ENCODE peak calls at places on chromosomes 13 and 19, in five cellular contexts. Q is spleen, I is cardiac fibroblast, X is PC-3, R is choroid plexus epithelial cell. E is an unnamed sample.
A peak's percentile ranks its signal among the peaks of the same experiment; 100 is the strongest.

GRCh38 chr13:99558570-99559180 is 57.4 kb downstream of the TM9SF2 start:
- DNase-seq in X (no peak), Q (no peak), I (no peak), R (peak; percentile 13), E (no peak)

GRCh38 chr13:104984296-104984818 is 1551.1 kb downstream of the EFNB2 start:
- DNase-seq in I (peak; percentile 57), X (peak; percentile 8), R (peak; percentile 87), Q (no peak), E (peak; percentile 65)

GRCh38 chr13:106796280-106797047 is 228.5 kb upstream of the ARGLU1 start:
- DNase-seq in X (no peak), I (no peak), Q (no peak), R (no peak), E (no peak)

GRCh38 chr13:106466691-106467405 is 68.6 kb downstream of the EFNB2 start:
- DNase-seq in I (no peak), Q (no peak), X (no peak), R (peak; percentile 77), E (no peak)

GRCh38 chr19:56111601-56112312 is 9.3 kb downstream of the ZNF787 start:
- DNase-seq in I (no peak), X (no peak), Q (peak; percentile 94), R (no peak), E (no peak)

GRCh38 chr13:39881887-39882286 is 226.4 kb downstream of the COG6 start:
- DNase-seq in X (no peak), Q (no peak), R (no peak), I (peak; percentile 25), E (peak; percentile 32)

GRCh38 chr13:31051999-31052398 is 109.7 kb downstream of the HSPH1 start:
- DNase-seq in Q (no peak), R (no peak), X (no peak), I (no peak), E (no peak)

GRCh38 chr13:28548468-28548867 is 53.5 kb upstream of the FLT1 start:
- DNase-seq in I (no peak), R (no peak), Q (no peak), X (no peak), E (no peak)

GRCh38 chr13:32147976-32148375 is 116.4 kb downstream of the FRY start:
- DNase-seq in X (no peak), R (no peak), I (no peak), Q (no peak), E (no peak)

GRCh38 chr13:32720026-32720425 is 133.8 kb downstream of the PDS5B start:
- DNase-seq in Q (no peak), X (no peak), I (peak; percentile 51), R (peak; percentile 48), E (peak; percentile 80)

GRCh38 chr13:111429064-111429558 is 108.7 kb downstream of the TEX29 start:
- DNase-seq in Q (no peak), X (peak; percentile 47), R (peak; percentile 29), I (peak; percentile 12), E (peak; percentile 16)

GRCh38 chr13:78258304-78258703 is 339.7 kb upstream of the EDNRB start:
- DNase-seq in X (no peak), R (no peak), I (no peak), Q (no peak), E (no peak)

GRCh38 chr19:30366282-30366681 is 5.9 kb upstream of the ZNF536 start:
- DNase-seq in Q (no peak), I (no peak), X (no peak), R (no peak), E (no peak)

GRCh38 chr13:27954406-27954851 is 14.7 kb downstream of the CDX2 start:
- DNase-seq in X (peak; percentile 29), Q (peak; percentile 75), I (peak; percentile 19), R (no peak), E (peak; percentile 13)

GRCh38 chr13:93145199-93145598 is 81.4 kb upstream of the GPC6 start:
- DNase-seq in Q (no peak), R (peak; percentile 36), X (no peak), I (no peak), E (no peak)

GRCh38 chr13:44422755-44423643 is 49.4 kb downstream of the SERP2 start:
- DNase-seq in X (no peak), I (no peak), R (no peak), Q (peak; percentile 12), E (peak; percentile 57)

GRCh38 chr13:53189162-53189561 is 160.5 kb downstream of the OLFM4 start:
- DNase-seq in R (no peak), I (no peak), Q (no peak), X (no peak), E (no peak)

GRCh38 chr19:4877753-4878490 is 10.5 kb upstream of the PLIN3 start:
- DNase-seq in I (peak; percentile 8), Q (peak; percentile 75), X (no peak), R (no peak), E (no peak)

GRCh38 chr13:111847964-111848363 is 219.0 kb upstream of the SOX1 start:
- DNase-seq in R (no peak), Q (no peak), X (no peak), I (no peak), E (no peak)

GRCh38 chr13:44174769-44175425 is 198.7 kb upstream of the SERP2 start:
- DNase-seq in X (no peak), I (peak; percentile 84), Q (no peak), R (peak; percentile 64), E (peak; percentile 78)

GRCh38 chr19:14775855-14776254 is 2.5 kb downstream of the ADGRE2 start:
- DNase-seq in X (no peak), I (no peak), R (no peak), Q (peak; percentile 88), E (no peak)

GRCh38 chr19:6161271-6161850 is 25.9 kb downstream of the ACSBG2 start:
- DNase-seq in Q (no peak), R (no peak), X (peak; percentile 82), I (no peak), E (no peak)

GRCh38 chr13:47000166-47000565 is 103.3 kb upstream of the HTR2A start:
- DNase-seq in I (no peak), X (peak; percentile 7), R (no peak), Q (no peak), E (no peak)

GRCh38 chr13:66513728-66514127 is 716.4 kb downstream of the PCDH9 start:
- DNase-seq in X (no peak), I (peak; percentile 76), Q (no peak), R (peak; percentile 75), E (peak; percentile 60)

GRCh38 chr13:73984949-73985691 is 149.1 kb downstream of the KLF12 start:
- DNase-seq in Q (no peak), R (no peak), I (peak; percentile 54), X (no peak), E (peak; percentile 36)

GRCh38 chr13:94408300-94409036 is 71.0 kb downstream of the DCT start:
- DNase-seq in Q (no peak), R (no peak), I (no peak), X (no peak), E (no peak)

GRCh38 chr13:95500136-95500718 is 52.3 kb upstream of the CLDN10 start:
- DNase-seq in R (no peak), Q (no peak), I (no peak), X (no peak), E (no peak)

GRCh38 chr19:18137242-18137641 is 15.7 kb upstream of the PIK3R2 start:
- DNase-seq in R (no peak), I (no peak), X (no peak), Q (no peak), E (no peak)

GRCh38 chr19:51094696-51095279 is 12.1 kb upstream of the KLK14 start:
- DNase-seq in R (no peak), I (peak; percentile 26), X (peak; percentile 37), Q (no peak), E (peak; percentile 12)

GRCh38 chr19:54422136-54422535 is 6.9 kb downstream of the TTYH1 start:
- DNase-seq in X (no peak), I (no peak), Q (no peak), R (no peak), E (no peak)

GRCh38 chr19:54421521-54421920 is 6.3 kb downstream of the TTYH1 start:
- DNase-seq in X (no peak), I (no peak), Q (no peak), R (no peak), E (no peak)

GRCh38 chr19:54420383-54421168 is 5.3 kb downstream of the TTYH1 start:
- DNase-seq in I (peak; percentile 74), Q (no peak), R (no peak), X (no peak), E (peak; percentile 76)

GRCh38 chr19:54420068-54420382 is 4.8 kb downstream of the TTYH1 start:
- DNase-seq in R (no peak), X (no peak), I (no peak), Q (no peak), E (no peak)

GRCh38 chr19:54421169-54421516 is 5.9 kb downstream of the TTYH1 start:
- DNase-seq in X (no peak), R (no peak), I (no peak), Q (no peak), E (no peak)
- H3K4me3 ChIP-seq in X (no peak overlapping the region), R (no peak overlapping the region), I (no peak overlapping the region), Q (no peak overlapping the region), E (no peak overlapping the region)

DNA sequence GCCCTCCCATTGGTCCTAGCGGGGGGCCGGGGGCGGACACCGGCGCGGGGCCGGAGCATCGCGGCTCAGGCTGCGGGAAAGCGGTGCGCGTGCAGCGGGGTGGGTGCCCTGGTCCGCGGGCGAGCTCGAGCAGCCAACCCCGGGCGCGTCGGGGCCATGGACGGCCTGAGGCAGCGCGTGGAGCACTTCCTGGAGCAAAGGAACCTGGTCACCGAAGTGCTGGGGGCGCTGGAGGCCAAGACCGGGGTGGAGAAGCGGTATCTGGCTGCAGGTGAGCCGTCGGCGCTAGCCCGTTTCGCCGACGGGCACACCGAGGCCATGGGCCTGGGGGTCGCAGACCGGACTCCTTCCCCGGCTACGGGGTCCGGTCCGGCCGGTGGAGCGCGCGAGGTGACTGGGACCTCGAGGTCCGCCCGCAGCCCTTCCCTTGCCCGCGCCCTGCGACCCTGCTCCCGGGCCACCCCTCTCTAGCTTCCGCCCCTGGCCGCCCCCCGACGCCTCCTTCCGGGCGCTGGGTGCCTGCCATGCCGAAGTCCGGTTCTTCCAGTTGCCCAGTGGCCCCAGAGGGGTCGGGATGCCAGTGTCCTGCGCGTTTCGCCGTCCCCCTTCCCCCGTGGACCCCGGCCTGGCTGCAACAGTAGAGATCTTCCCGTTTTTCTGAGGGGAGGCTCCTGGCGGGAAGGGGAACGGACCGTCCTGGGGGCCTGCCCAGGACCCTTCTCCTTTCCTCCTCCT is at the start of gene REEP6:
- DNase-seq in Q (no peak), I (no peak), R (no peak), X (no peak), E (no peak)
- TF ChIP-seq CTCF in Q (no peak), I (no peak), R (no peak), X (no peak), E (no peak)

GRCh38 chr19:16068696-16069259 is 7.5 kb upstream of the TPM4 start:
- DNase-seq in I (no peak), R (no peak), X (peak; percentile 31), Q (no peak), E (no peak)
- H3K4me3 ChIP-seq in I (peak overlapping the region; percentile 38), R (no peak overlapping the region), X (peak overlapping the region; percentile 100), Q (peak overlapping the region; percentile 53), E (peak overlapping the region; percentile 38)

GRCh38 chr19:23777216-23777615 is 18.5 kb upstream of the ZNF681 start:
- DNase-seq in R (no peak), I (no peak), Q (no peak), X (no peak), E (no peak)

GRCh38 chr19:23779645-23780044 is 21.0 kb upstream of the ZNF681 start:
- DNase-seq in Q (no peak), X (no peak), I (no peak), R (no peak), E (no peak)

GRCh38 chr19:23774156-23774971 is 15.7 kb upstream of the ZNF681 start:
- DNase-seq in R (peak; percentile 36), X (no peak), I (no peak), Q (no peak), E (peak; percentile 3)

GRCh38 chr19:23778566-23778965 is 19.9 kb upstream of the ZNF681 start:
- DNase-seq in I (no peak), R (no peak), Q (no peak), X (no peak), E (no peak)

GRCh38 chr19:23776507-23777205 is 18.0 kb upstream of the ZNF681 start:
- DNase-seq in I (no peak), Q (no peak), X (no peak), R (no peak), E (no peak)
- TF ChIP-seq CTCF in I (no peak), Q (no peak), X (no peak), R (no peak), E (no peak)

E was measured in fibroblast of pulmonary artery.